ENCODE peak calls at places on chromosomes 11 and 22, in nine cellular contexts. O is mucosa of descending colon, A is T-helper 1 cell, Z is SHP77 treated with DMSO at 0.1 percent for 48 hours, V is HL-60, Y is heart right ventricle, F is Ammon's horn, B is HAP-1, S is hypothalamus. L is an unnamed sample.

GRCh38 chr11:518463-519202 is 11.6 kb upstream of the RNH1 start:
- DNase-seq in A (peak), V (peak), B (peak), S (no peak), Y (peak), Z (peak), F (peak), O (peak), L (peak)

GRCh38 chr11:31487848-31488247 is 21.6 kb downstream of the IMMP1L start:
- DNase-seq in S (no peak), B (peak), O (no peak), A (no peak), Y (no peak), Z (no peak), F (peak), V (no peak), L (no peak)

GRCh38 chr11:133966924-133967598 is 10.3 kb upstream of the IGSF9B start:
- DNase-seq in B (peak), A (peak), V (no peak), Z (no peak), S (peak), O (peak), F (peak), Y (peak), L (no peak)

GRCh38 chr11:130653838-130654601 is 205.6 kb downstream of the ADAMTS15 start:
- DNase-seq in Z (no peak), B (no peak), S (no peak), V (no peak), O (peak), A (no peak), F (peak), Y (peak), L (peak)

GRCh38 chr11:1844221-1845094 is 5.7 kb downstream of the TNNI2 start:
- DNase-seq in B (no peak), O (peak), F (no peak), V (peak), S (no peak), Z (no peak), A (no peak), Y (peak), L (no peak)

GRCh38 chr11:82771781-82772180 is 38.1 kb upstream of the FAM181B start:
- DNase-seq in Z (no peak), A (no peak), Y (no peak), B (no peak), V (no peak), O (no peak), F (no peak), S (no peak), L (no peak)

GRCh38 chr11:62555464-62556092 is 9.0 kb upstream of the AHNAK start:
- DNase-seq in Z (no peak), O (peak), Y (no peak), F (peak), V (peak), S (no peak), A (peak), B (peak), L (no peak)

GRCh38 chr22:26314656-26315055 is 114.4 kb upstream of the ASPHD2 start:
- DNase-seq in V (no peak), Z (no peak), F (peak), A (no peak), O (no peak), S (no peak), Y (no peak), B (no peak), L (no peak)

GRCh38 chr22:49241174-49241851 is 586.4 kb downstream of the BRD1 start:
- DNase-seq in F (no peak), Z (no peak), B (no peak), Y (no peak), A (no peak), V (no peak), O (no peak), S (no peak), L (peak)

GRCh38 chr11:37972691-37973090 is 1374.7 kb upstream of the RAG2 start:
- DNase-seq in F (no peak), V (no peak), S (no peak), O (no peak), A (no peak), B (no peak), Y (no peak), Z (no peak), L (no peak)